ENCODE peak calls at places on chromosomes 3 and 15, in nine cellular contexts. S is K562, Y is transverse colon, O is esophagus muscularis mucosa, K is ovary, B is GM12878, J is sigmoid colon, T is tibial nerve, U is A549. W is an unnamed sample.

GRCh38 chr15:28880680-28881079 is 5.1 kb upstream of the APBA2 start:
- DNase-seq in S (no peak), Y (no peak), O (no peak), K (no peak), B (no peak), J (no peak), T (no peak), U (no peak), W (no peak)

GRCh38 chr15:41629883-41630282 is 30.3 kb upstream of the MGA start:
- DNase-seq in S (no peak), Y (no peak), O (no peak), K (no peak), B (no peak), J (no peak), T (no peak), U (no peak), W (no peak)

GRCh38 chr3:23805228-23805880 is 401 bp upstream of the UBE2E1 start:
- DNase-seq in S (peak), Y (no peak), O (no peak), K (no peak), B (no peak), J (peak), T (no peak), U (no peak), W (no peak)

GRCh38 chr15:41944313-41944940 is 27.9 kb downstream of the EHD4 start:
- DNase-seq in S (no peak), Y (no peak), O (no peak), K (peak), B (no peak), J (peak), T (no peak), U (peak), W (no peak)

GRCh38 chr15:75091814-75092213 is 68.4 kb downstream of the PPCDC start:
- DNase-seq in S (no peak), Y (no peak), O (no peak), K (no peak), B (peak), J (no peak), T (no peak), U (no peak), W (no peak)

GRCh38 chr3:120678331-120678845 is 3.7 kb downstream of the HGD start:
- DNase-seq in S (no peak), Y (peak), O (peak), K (peak), B (peak), J (no peak), T (peak), U (peak), W (peak)

GRCh38 chr3:108022316-108023150 is 68.3 kb downstream of the CD47 start:
- DNase-seq in S (no peak), Y (no peak), O (no peak), K (no peak), B (no peak), J (no peak), T (no peak), U (no peak), W (no peak)

GRCh38 chr15:66095871-66096710 is 157.5 kb downstream of the MEGF11 start:
- DNase-seq in S (no peak), Y (no peak), O (no peak), K (no peak), B (no peak), J (peak), T (no peak), U (no peak), W (no peak)

GRCh38 chr3:53224536-53224935 is 31.3 kb downstream of the TKT start:
- DNase-seq in S (no peak), Y (no peak), O (no peak), K (no peak), B (no peak), J (no peak), T (no peak), U (no peak), W (no peak)

GRCh38 chr15:29736012-29736744 is 86.1 kb downstream of the TJP1 start:
- DNase-seq in S (no peak), Y (no peak), O (no peak), K (no peak), B (peak), J (no peak), T (no peak), U (no peak), W (no peak)

GRCh38 chr3:194150252-194150934 is 14.4 kb downstream of the HES1 start:
- DNase-seq in S (no peak), Y (no peak), O (no peak), K (no peak), B (no peak), J (no peak), T (no peak), U (no peak), W (no peak)

GRCh38 chr15:35874260-35874905 is 328.4 kb upstream of the DPH6 start:
- DNase-seq in S (no peak), Y (no peak), O (no peak), K (no peak), B (no peak), J (no peak), T (peak), U (peak), W (no peak)

GRCh38 chr3:149715247-149715646 is 37.0 kb downstream of the COMMD2 start:
- DNase-seq in S (no peak), Y (no peak), O (no peak), K (no peak), B (no peak), J (no peak), T (no peak), U (no peak), W (no peak)

GRCh38 chr3:197151562-197151961 is 121.9 kb upstream of the MELTF start:
- DNase-seq in S (peak), Y (no peak), O (no peak), K (peak), B (no peak), J (no peak), T (peak), U (peak), W (peak)

GRCh38 chr15:73677146-73677607 is 7.0 kb upstream of the CD276 start:
- DNase-seq in S (peak), Y (peak), O (peak), K (peak), B (no peak), J (peak), T (peak), U (peak), W (peak)

GRCh38 chr15:73637527-73637926 is 4.3 kb upstream of the NPTN start:
- DNase-seq in S (no peak), Y (no peak), O (no peak), K (no peak), B (no peak), J (no peak), T (no peak), U (peak), W (no peak)

GRCh38 chr3:106403746-106404145 is 534.9 kb upstream of the CBLB start:
- DNase-seq in S (no peak), Y (no peak), O (no peak), K (no peak), B (no peak), J (no peak), T (no peak), U (no peak), W (no peak)

GRCh38 chr3:42123012-42123581 is 31.9 kb downstream of the TRAK1 start:
- DNase-seq in S (no peak), Y (no peak), O (no peak), K (no peak), B (peak), J (peak), T (no peak), U (no peak), W (no peak)

GRCh38 chr3:37855363-37855970 is 6.2 kb upstream of the CTDSPL start:
- DNase-seq in S (peak), Y (peak), O (peak), K (peak), B (peak), J (peak), T (peak), U (peak), W (peak)

GRCh38 chr15:19943515-19943914 is 598.1 kb downstream of the GOLGA6L6 start:
- DNase-seq in S (peak), Y (no peak), O (no peak), K (no peak), B (no peak), J (no peak), T (no peak), U (no peak), W (no peak)

GRCh38 chr3:42419565-42419964 is 9.2 kb upstream of the LYZL4 start:
- DNase-seq in S (no peak), Y (no peak), O (no peak), K (no peak), B (no peak), J (no peak), T (no peak), U (no peak), W (no peak)

GRCh38 chr3:37765591-37766219 is 96.0 kb upstream of the CTDSPL start:
- DNase-seq in S (peak), Y (no peak), O (no peak), K (peak), B (no peak), J (peak), T (peak), U (no peak), W (no peak)

GRCh38 chr15:68449389-68449788 is 17.4 kb upstream of the ITGA11 start:
- DNase-seq in S (no peak), Y (no peak), O (peak), K (no peak), B (no peak), J (no peak), T (no peak), U (no peak), W (no peak)

GRCh38 chr3:157388976-157389375 is 47.7 kb upstream of the PTX3 start:
- DNase-seq in S (no peak), Y (no peak), O (no peak), K (no peak), B (no peak), J (no peak), T (no peak), U (no peak), W (no peak)

GRCh38 chr3:175082631-175083030 is 223.5 kb downstream of the NAALADL2 start:
- DNase-seq in S (no peak), Y (no peak), O (no peak), K (no peak), B (no peak), J (no peak), T (no peak), U (no peak), W (no peak)

GRCh38 chr3:190443257-190443656 is 6.4 kb downstream of the TMEM207 start:
- DNase-seq in S (no peak), Y (no peak), O (no peak), K (no peak), B (no peak), J (no peak), T (no peak), U (peak), W (no peak)

GRCh38 chr3:48601622-48601994 is 6.5 kb upstream of the COL7A1 start:
- DNase-seq in S (no peak), Y (no peak), O (no peak), K (no peak), B (no peak), J (no peak), T (no peak), U (no peak), W (no peak)

GRCh38 chr3:189547448-189547847 is 83.7 kb upstream of the TP63 start:
- DNase-seq in S (no peak), Y (no peak), O (no peak), K (no peak), B (no peak), J (no peak), T (no peak), U (no peak), W (no peak)

GRCh38 chr3:150251654-150252053 is 156.4 kb upstream of the TSC22D2 start:
- DNase-seq in S (no peak), Y (no peak), O (no peak), K (no peak), B (no peak), J (no peak), T (no peak), U (no peak), W (no peak)

GRCh38 chr3:129893616-129894070 is at the start of gene TMCC1:
- DNase-seq in S (peak), Y (peak), O (peak), K (peak), B (peak), J (peak), T (peak), U (peak), W (peak)

GRCh38 chr3:65871305-65872141 is 167.2 kb downstream of the MAGI1 start:
- DNase-seq in S (no peak), Y (peak), O (peak), K (peak), B (no peak), J (peak), T (peak), U (no peak), W (peak)

GRCh38 chr3:193665370-193665989 is 72.5 kb downstream of the OPA1 start:
- DNase-seq in S (no peak), Y (no peak), O (no peak), K (no peak), B (no peak), J (no peak), T (no peak), U (peak), W (no peak)

GRCh38 chr15:91308855-91309254 is 208.8 kb downstream of the SV2B start:
- DNase-seq in S (no peak), Y (no peak), O (no peak), K (no peak), B (no peak), J (no peak), T (no peak), U (no peak), W (no peak)

GRCh38 chr3:100603449-100603848 is 6.0 kb upstream of the ADGRG7 start:
- DNase-seq in S (no peak), Y (no peak), O (no peak), K (no peak), B (no peak), J (no peak), T (no peak), U (peak), W (no peak)

GRCh38 chr3:33636125-33636855 is 81.8 kb downstream of the CLASP2 start:
- DNase-seq in S (peak), Y (no peak), O (no peak), K (no peak), B (no peak), J (no peak), T (peak), U (peak), W (no peak)

GRCh38 chr3:158727499-158728377 is 4.5 kb downstream of the RARRES1 start:
- DNase-seq in S (peak), Y (peak), O (no peak), K (peak), B (peak), J (peak), T (peak), U (peak), W (peak)

GRCh38 chr15:34584321-34584668 is 844 bp upstream of the GOLGA8B start:
- DNase-seq in S (no peak), Y (no peak), O (no peak), K (no peak), B (no peak), J (no peak), T (no peak), U (no peak), W (no peak)

DNA sequence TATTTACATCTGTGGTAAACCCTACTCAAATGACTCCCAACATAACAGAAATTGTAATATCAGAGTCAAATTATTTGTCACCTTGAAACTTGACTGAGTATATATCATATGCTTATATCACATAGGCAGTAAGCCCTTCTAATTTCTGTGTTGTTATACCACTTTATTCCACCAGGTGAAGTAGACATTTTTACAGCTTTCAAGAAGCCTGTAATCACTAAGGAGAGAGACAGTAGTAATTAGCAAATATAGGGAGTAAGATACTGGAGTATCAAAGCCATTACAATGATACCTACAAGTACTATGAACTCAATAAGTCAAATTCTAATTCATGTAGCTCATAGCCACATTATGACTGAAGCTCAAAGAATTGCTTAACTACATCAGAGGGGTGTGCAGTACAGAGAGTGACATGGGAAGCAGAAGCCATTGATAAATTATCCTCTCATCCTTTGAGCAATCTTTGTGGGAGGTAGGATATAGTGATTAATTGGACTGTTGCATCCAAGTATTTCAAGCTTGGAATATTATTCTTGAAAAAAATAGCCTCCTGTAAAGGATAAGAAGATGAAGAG is 1005.8 kb downstream of the ZPLD1 start:
- DNase-seq in S (no peak), Y (no peak), O (no peak), K (no peak), B (no peak), J (no peak), T (no peak), U (peak), W (no peak)
- TF ChIP-seq CTCF in S (no peak), Y (no peak), O (no peak), K (no peak), B (peak), J (no peak), T (no peak), U (no peak), W (no peak)

GRCh38 chr3:13007251-13007941 is 65.8 kb downstream of the IQSEC1 start:
- DNase-seq in S (peak), Y (no peak), O (no peak), K (no peak), B (no peak), J (peak), T (no peak), U (no peak), W (no peak)
- TF ChIP-seq EP300 in S (peak), Y (no peak), O (no peak), K (no peak), B (no peak), J (no peak), T (no peak), U (no peak), W (no peak)

GRCh38 chr3:185549111-185549510 is 3.3 kb downstream of the LIPH start:
- DNase-seq in S (no peak), Y (no peak), O (no peak), K (peak), B (no peak), J (no peak), T (peak), U (peak), W (peak)
- H3K4me3 ChIP-seq in S (no peak), Y (no peak), O (no peak), K (no peak), B (peak), J (no peak), T (no peak), U (no peak), W (no peak)

DNA sequence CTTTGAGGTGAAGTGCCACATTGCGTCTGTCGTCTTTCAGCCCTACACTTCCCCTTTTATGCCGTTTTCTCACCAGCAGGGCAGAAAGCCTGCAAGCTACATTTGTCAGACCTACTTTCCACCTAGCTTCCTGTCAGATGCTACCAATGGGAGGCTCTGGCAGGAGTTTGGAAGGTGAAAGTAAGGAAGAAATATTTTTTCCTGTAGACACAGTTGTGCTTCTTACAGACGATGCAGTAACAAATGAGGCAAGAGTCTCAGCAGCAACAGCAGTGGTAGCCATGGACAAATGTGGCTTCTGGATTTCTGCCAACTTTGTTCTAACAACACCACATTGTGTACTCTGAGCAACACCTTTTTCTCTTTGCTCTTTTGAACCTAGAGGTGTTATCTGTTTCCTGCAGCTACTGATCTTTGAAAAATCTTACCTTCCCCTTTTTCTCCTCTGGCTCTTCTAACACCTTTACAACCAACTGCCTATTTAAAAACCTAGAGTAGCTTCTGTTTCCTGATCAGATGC is 70.6 kb upstream of the STT3B start:
- DNase-seq in S (no peak), Y (peak), O (no peak), K (no peak), B (peak), J (no peak), T (no peak), U (no peak), W (no peak)
- TF ChIP-seq CTCF in S (peak), Y (peak), O (no peak), K (no peak), B (peak), J (no peak), T (no peak), U (no peak), W (no peak)

DNA sequence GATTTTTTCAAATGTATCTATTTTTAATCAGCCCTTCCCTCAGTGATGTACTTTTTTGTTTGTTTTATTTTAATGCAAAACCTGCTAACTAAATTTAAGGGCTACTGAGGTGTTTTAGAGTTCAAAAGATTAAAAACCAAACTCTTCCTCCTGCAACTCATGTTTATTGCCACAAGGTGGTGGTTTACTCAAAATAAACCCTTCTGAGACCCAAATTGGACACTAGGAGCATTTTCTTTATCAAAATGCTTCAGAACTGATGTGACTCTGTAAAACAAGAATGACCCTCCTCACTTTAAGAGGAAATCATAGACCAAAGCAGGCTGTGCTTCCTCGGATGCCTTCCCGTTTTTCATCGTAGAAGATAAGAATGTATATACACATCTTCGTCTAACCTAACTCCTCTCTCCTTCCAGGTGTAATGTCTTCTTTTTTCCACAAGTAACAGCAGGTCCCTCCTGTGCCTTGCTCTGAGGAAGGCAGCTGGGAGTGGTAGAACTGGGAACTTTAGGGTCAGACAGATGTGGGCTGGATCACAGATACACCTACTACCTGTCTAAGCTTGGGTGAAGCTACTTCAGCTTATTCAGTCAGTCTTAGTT is 2.9 kb upstream of the NME9 start:
- DNase-seq in S (peak), Y (no peak), O (peak), K (no peak), B (no peak), J (no peak), T (no peak), U (peak), W (no peak)
- TF ChIP-seq EP300 in S (no peak), Y (no peak), O (no peak), K (no peak), B (no peak), J (no peak), T (no peak), U (no peak), W (no peak)

GRCh38 chr3:11517601-11518000 is 126.1 kb downstream of the VGLL4 start:
- DNase-seq in S (no peak), Y (no peak), O (no peak), K (peak), B (no peak), J (no peak), T (no peak), U (no peak), W (no peak)

GRCh38 chr3:11509175-11510000 is 134.3 kb downstream of the VGLL4 start:
- DNase-seq in S (peak), Y (peak), O (no peak), K (peak), B (no peak), J (peak), T (no peak), U (peak), W (peak)

GRCh38 chr3:11513817-11514135 is 129.9 kb downstream of the VGLL4 start:
- DNase-seq in S (no peak), Y (no peak), O (no peak), K (no peak), B (no peak), J (no peak), T (no peak), U (no peak), W (no peak)

GRCh38 chr3:11510001-11510760 is 133.5 kb downstream of the VGLL4 start:
- DNase-seq in S (no peak), Y (no peak), O (no peak), K (no peak), B (no peak), J (no peak), T (no peak), U (no peak), W (no peak)

GRCh38 chr3:11514191-11514770 is 129.4 kb downstream of the VGLL4 start:
- DNase-seq in S (no peak), Y (no peak), O (no peak), K (peak), B (no peak), J (peak), T (no peak), U (peak), W (peak)
- H3K4me3 ChIP-seq in S (no peak), Y (no peak), O (no peak), K (no peak), B (no peak), J (no peak), T (no peak), U (no peak), W (no peak)

GRCh38 chr15:58678683-58679082 is 70.8 kb downstream of the ADAM10 start:
- DNase-seq in S (no peak), Y (no peak), O (no peak), K (no peak), B (no peak), J (no peak), T (no peak), U (peak), W (no peak)
- TF ChIP-seq CTCF in S (no peak), Y (no peak), O (no peak), K (no peak), B (no peak), J (no peak), T (no peak), U (no peak), W (no peak)